ENCODE peak calls at places on chromosomes 3 and 15, in six cellular contexts. One of them, this sample, is unnamed.

GRCh38 chr3:194117114-194117845 is 18.7 kb upstream of the HES1 start:
- DNase-seq in fibroblast of the conjunctiva: no peak
- DNase-seq in activated effector memory CD4-positive, alpha-beta T cell treated with anti-CD3 and anti-CD28 coated beads, Interleukin-2, amount 50 U/mL, for 16 hours: no peak
- DNase-seq in GM10248: no peak
- DNase-seq in GM23338: no peak
- DNase-seq in activated naive CD8-positive, alpha-beta T cell treated with anti-CD3 and anti-CD28 coated beads, Interleukin-2, amount 50 U/mL, for 24 hours: no peak
- DNase-seq in this sample: no peak

GRCh38 chr3:72494076-72495000 is 353.9 kb downstream of the SHQ1 start:
- DNase-seq in GM23338: no peak
- DNase-seq in GM10248: no peak
- DNase-seq in activated effector memory CD4-positive, alpha-beta T cell treated with anti-CD3 and anti-CD28 coated beads, Interleukin-2, amount 50 U/mL, for 16 hours: no peak
- DNase-seq in activated naive CD8-positive, alpha-beta T cell treated with anti-CD3 and anti-CD28 coated beads, Interleukin-2, amount 50 U/mL, for 24 hours: no peak
- DNase-seq in fibroblast of the conjunctiva: peak
- DNase-seq in this sample: no peak

GRCh38 chr15:75823860-75824613 is 19.2 kb upstream of the UBE2Q2 start:
- DNase-seq in fibroblast of the conjunctiva: no peak
- DNase-seq in activated naive CD8-positive, alpha-beta T cell treated with anti-CD3 and anti-CD28 coated beads, Interleukin-2, amount 50 U/mL, for 24 hours: no peak
- DNase-seq in GM23338: peak
- DNase-seq in GM10248: no peak
- DNase-seq in activated effector memory CD4-positive, alpha-beta T cell treated with anti-CD3 and anti-CD28 coated beads, Interleukin-2, amount 50 U/mL, for 16 hours: no peak
- DNase-seq in this sample: no peak

GRCh38 chr15:89361451-89362202 is 27.0 kb upstream of the POLG start:
- DNase-seq in GM10248: peak
- DNase-seq in activated naive CD8-positive, alpha-beta T cell treated with anti-CD3 and anti-CD28 coated beads, Interleukin-2, amount 50 U/mL, for 24 hours: peak
- DNase-seq in fibroblast of the conjunctiva: peak
- DNase-seq in GM23338: peak
- DNase-seq in activated effector memory CD4-positive, alpha-beta T cell treated with anti-CD3 and anti-CD28 coated beads, Interleukin-2, amount 50 U/mL, for 16 hours: peak
- DNase-seq in this sample: peak

GRCh38 chr3:67923796-67924195 is 269.4 kb upstream of the SUCLG2 start:
- DNase-seq in fibroblast of the conjunctiva: no peak
- DNase-seq in GM23338: no peak
- DNase-seq in activated naive CD8-positive, alpha-beta T cell treated with anti-CD3 and anti-CD28 coated beads, Interleukin-2, amount 50 U/mL, for 24 hours: no peak
- DNase-seq in activated effector memory CD4-positive, alpha-beta T cell treated with anti-CD3 and anti-CD28 coated beads, Interleukin-2, amount 50 U/mL, for 16 hours: no peak
- DNase-seq in GM10248: no peak
- DNase-seq in this sample: no peak

GRCh38 chr3:75295013-75295412 is 369.1 kb upstream of the FRG2C start:
- DNase-seq in activated effector memory CD4-positive, alpha-beta T cell treated with anti-CD3 and anti-CD28 coated beads, Interleukin-2, amount 50 U/mL, for 16 hours: no peak
- DNase-seq in activated naive CD8-positive, alpha-beta T cell treated with anti-CD3 and anti-CD28 coated beads, Interleukin-2, amount 50 U/mL, for 24 hours: no peak
- DNase-seq in GM23338: no peak
- DNase-seq in fibroblast of the conjunctiva: no peak
- DNase-seq in GM10248: no peak
- DNase-seq in this sample: no peak

GRCh38 chr15:65092911-65093792 is 16.6 kb downstream of the KBTBD13 start:
- DNase-seq in fibroblast of the conjunctiva: no peak
- DNase-seq in GM10248: no peak
- DNase-seq in activated effector memory CD4-positive, alpha-beta T cell treated with anti-CD3 and anti-CD28 coated beads, Interleukin-2, amount 50 U/mL, for 16 hours: no peak
- DNase-seq in activated naive CD8-positive, alpha-beta T cell treated with anti-CD3 and anti-CD28 coated beads, Interleukin-2, amount 50 U/mL, for 24 hours: no peak
- DNase-seq in GM23338: no peak
- DNase-seq in this sample: no peak

GRCh38 chr15:57505949-57506391 is 85.7 kb upstream of the MYZAP start:
- DNase-seq in GM23338: peak
- DNase-seq in activated effector memory CD4-positive, alpha-beta T cell treated with anti-CD3 and anti-CD28 coated beads, Interleukin-2, amount 50 U/mL, for 16 hours: no peak
- DNase-seq in GM10248: no peak
- DNase-seq in fibroblast of the conjunctiva: peak
- DNase-seq in activated naive CD8-positive, alpha-beta T cell treated with anti-CD3 and anti-CD28 coated beads, Interleukin-2, amount 50 U/mL, for 24 hours: no peak
- DNase-seq in this sample: peak

GRCh38 chr3:13133471-13133981 is 60.3 kb upstream of the IQSEC1 start:
- DNase-seq in activated naive CD8-positive, alpha-beta T cell treated with anti-CD3 and anti-CD28 coated beads, Interleukin-2, amount 50 U/mL, for 24 hours: no peak
- DNase-seq in GM23338: no peak
- DNase-seq in activated effector memory CD4-positive, alpha-beta T cell treated with anti-CD3 and anti-CD28 coated beads, Interleukin-2, amount 50 U/mL, for 16 hours: no peak
- DNase-seq in fibroblast of the conjunctiva: no peak
- DNase-seq in GM10248: no peak
- DNase-seq in this sample: no peak

GRCh38 chr15:49686626-49687025 is 65.8 kb downstream of the DTWD1 start:
- DNase-seq in activated naive CD8-positive, alpha-beta T cell treated with anti-CD3 and anti-CD28 coated beads, Interleukin-2, amount 50 U/mL, for 24 hours: no peak
- DNase-seq in fibroblast of the conjunctiva: no peak
- DNase-seq in GM23338: no peak
- DNase-seq in activated effector memory CD4-positive, alpha-beta T cell treated with anti-CD3 and anti-CD28 coated beads, Interleukin-2, amount 50 U/mL, for 16 hours: no peak
- DNase-seq in GM10248: no peak
- DNase-seq in this sample: no peak

GRCh38 chr15:100918690-100919480 is at the start of gene LRRK1:
- DNase-seq in fibroblast of the conjunctiva: no peak
- DNase-seq in GM10248: peak
- DNase-seq in GM23338: peak
- DNase-seq in activated naive CD8-positive, alpha-beta T cell treated with anti-CD3 and anti-CD28 coated beads, Interleukin-2, amount 50 U/mL, for 24 hours: peak
- DNase-seq in activated effector memory CD4-positive, alpha-beta T cell treated with anti-CD3 and anti-CD28 coated beads, Interleukin-2, amount 50 U/mL, for 16 hours: no peak
- DNase-seq in this sample: peak

GRCh38 chr3:13537926-13538325 is 11.0 kb upstream of the FBLN2 start:
- DNase-seq in activated effector memory CD4-positive, alpha-beta T cell treated with anti-CD3 and anti-CD28 coated beads, Interleukin-2, amount 50 U/mL, for 16 hours: no peak
- DNase-seq in GM10248: no peak
- DNase-seq in activated naive CD8-positive, alpha-beta T cell treated with anti-CD3 and anti-CD28 coated beads, Interleukin-2, amount 50 U/mL, for 24 hours: no peak
- DNase-seq in GM23338: no peak
- DNase-seq in fibroblast of the conjunctiva: peak
- DNase-seq in this sample: peak

GRCh38 chr3:139710212-139710611 is 32.4 kb upstream of the NMNAT3 start:
- DNase-seq in activated naive CD8-positive, alpha-beta T cell treated with anti-CD3 and anti-CD28 coated beads, Interleukin-2, amount 50 U/mL, for 24 hours: no peak
- DNase-seq in fibroblast of the conjunctiva: no peak
- DNase-seq in GM23338: no peak
- DNase-seq in GM10248: no peak
- DNase-seq in activated effector memory CD4-positive, alpha-beta T cell treated with anti-CD3 and anti-CD28 coated beads, Interleukin-2, amount 50 U/mL, for 16 hours: no peak
- DNase-seq in this sample: no peak

GRCh38 chr3:105328338-105328730 is 38.4 kb upstream of the ALCAM start:
- DNase-seq in activated naive CD8-positive, alpha-beta T cell treated with anti-CD3 and anti-CD28 coated beads, Interleukin-2, amount 50 U/mL, for 24 hours: no peak
- DNase-seq in GM10248: no peak
- DNase-seq in GM23338: no peak
- DNase-seq in activated effector memory CD4-positive, alpha-beta T cell treated with anti-CD3 and anti-CD28 coated beads, Interleukin-2, amount 50 U/mL, for 16 hours: no peak
- DNase-seq in fibroblast of the conjunctiva: no peak
- DNase-seq in this sample: no peak

GRCh38 chr15:43749690-43750345 is 3.6 kb downstream of the PDIA3 start:
- DNase-seq in GM23338: no peak
- DNase-seq in fibroblast of the conjunctiva: no peak
- DNase-seq in activated effector memory CD4-positive, alpha-beta T cell treated with anti-CD3 and anti-CD28 coated beads, Interleukin-2, amount 50 U/mL, for 16 hours: peak
- DNase-seq in GM10248: peak
- DNase-seq in activated naive CD8-positive, alpha-beta T cell treated with anti-CD3 and anti-CD28 coated beads, Interleukin-2, amount 50 U/mL, for 24 hours: peak
- DNase-seq in this sample: no peak

GRCh38 chr3:195703776-195704175 is 17.0 kb upstream of the MUC20 start:
- DNase-seq in GM10248: no peak
- DNase-seq in GM23338: no peak
- DNase-seq in fibroblast of the conjunctiva: no peak
- DNase-seq in activated effector memory CD4-positive, alpha-beta T cell treated with anti-CD3 and anti-CD28 coated beads, Interleukin-2, amount 50 U/mL, for 16 hours: peak
- DNase-seq in activated naive CD8-positive, alpha-beta T cell treated with anti-CD3 and anti-CD28 coated beads, Interleukin-2, amount 50 U/mL, for 24 hours: no peak
- DNase-seq in this sample: no peak

GRCh38 chr15:70560617-70561328 is 202.6 kb downstream of the UACA start:
- DNase-seq in activated effector memory CD4-positive, alpha-beta T cell treated with anti-CD3 and anti-CD28 coated beads, Interleukin-2, amount 50 U/mL, for 16 hours: no peak
- DNase-seq in activated naive CD8-positive, alpha-beta T cell treated with anti-CD3 and anti-CD28 coated beads, Interleukin-2, amount 50 U/mL, for 24 hours: no peak
- DNase-seq in GM23338: peak
- DNase-seq in GM10248: no peak
- DNase-seq in fibroblast of the conjunctiva: no peak
- DNase-seq in this sample: no peak

GRCh38 chr3:41199866-41200668 is 762 bp downstream of the CTNNB1 start:
- DNase-seq in GM23338: peak
- DNase-seq in activated effector memory CD4-positive, alpha-beta T cell treated with anti-CD3 and anti-CD28 coated beads, Interleukin-2, amount 50 U/mL, for 16 hours: peak
- DNase-seq in activated naive CD8-positive, alpha-beta T cell treated with anti-CD3 and anti-CD28 coated beads, Interleukin-2, amount 50 U/mL, for 24 hours: peak
- DNase-seq in GM10248: peak
- DNase-seq in fibroblast of the conjunctiva: peak
- DNase-seq in this sample: peak

GRCh38 chr3:78765671-78766485 is 1001.9 kb downstream of the ROBO1 start:
- DNase-seq in GM23338: no peak
- DNase-seq in activated effector memory CD4-positive, alpha-beta T cell treated with anti-CD3 and anti-CD28 coated beads, Interleukin-2, amount 50 U/mL, for 16 hours: no peak
- DNase-seq in GM10248: no peak
- DNase-seq in activated naive CD8-positive, alpha-beta T cell treated with anti-CD3 and anti-CD28 coated beads, Interleukin-2, amount 50 U/mL, for 24 hours: no peak
- DNase-seq in fibroblast of the conjunctiva: no peak
- DNase-seq in this sample: no peak